ENCODE peak calls at places on chromosomes 2 and 18, in five cellular contexts. H is left ventricle myocardium inferior, P is HAP-1, W is cardiac muscle cell, E is IMR-90. K is an unnamed sample.
A peak's percentile ranks its signal among the peaks of the same experiment; 100 is the strongest.

GRCh38 chr2:25821225-25822056 is 56.8 kb downstream of the ASXL2 start:
- DNase-seq in H (no peak), P (no peak), W (peak; percentile 32), E (peak; percentile 20), K (peak; percentile 29)

GRCh38 chr18:65791753-65792152 is 40.9 kb downstream of the CDH7 start:
- DNase-seq in H (no peak), P (no peak), W (no peak), E (no peak), K (no peak)

GRCh38 chr2:171939058-171939753 is 16.9 kb downstream of the HAT1 start:
- DNase-seq in H (no peak), P (no peak), W (no peak), E (no peak), K (no peak)

GRCh38 chr2:120580709-120581108 is 155.0 kb upstream of the GLI2 start:
- DNase-seq in H (no peak), P (no peak), W (no peak), E (no peak), K (no peak)

GRCh38 chr18:7366597-7366996 is 135.7 kb downstream of the LRRC30 start:
- DNase-seq in H (no peak), P (no peak), W (no peak), E (no peak), K (no peak)

GRCh38 chr2:135212757-135213156 is 160.7 kb downstream of the RAB3GAP1 start:
- DNase-seq in H (no peak), P (peak; percentile 93), W (peak; percentile 32), E (peak; percentile 19), K (no peak)

GRCh38 chr2:241975593-241976284 is 106.2 kb downstream of the RTP5 start:
- DNase-seq in H (no peak), P (no peak), W (peak; percentile 31), E (no peak), K (no peak)

GRCh38 chr2:198004921-198005829 is 200.8 kb downstream of the PLCL1 start:
- DNase-seq in H (peak; percentile 22), P (no peak), W (no peak), E (no peak), K (no peak)

GRCh38 chr2:157842106-157842879 is 33.8 kb downstream of the ACVR1 start:
- DNase-seq in H (no peak), P (no peak), W (no peak), E (no peak), K (no peak)

DNA sequence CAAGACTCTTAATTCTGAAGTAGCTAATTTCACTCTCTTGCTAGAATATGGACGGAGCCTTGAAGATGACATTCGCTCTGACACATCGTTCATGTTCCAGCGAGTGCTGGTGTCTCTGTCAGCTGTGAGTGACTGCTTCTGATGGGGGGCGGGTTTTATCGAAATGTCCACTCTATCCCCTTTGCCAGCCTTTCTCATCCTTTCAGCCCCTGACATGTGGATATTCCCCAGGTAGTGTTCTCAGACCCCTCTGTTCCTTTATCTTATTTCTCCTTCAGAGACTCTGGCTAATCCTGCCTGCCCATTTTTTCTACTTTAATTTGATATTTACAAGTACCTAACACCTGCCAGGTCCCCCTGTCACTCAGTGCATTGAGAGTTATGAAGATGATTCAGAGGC is 18.9 kb upstream of the GMCL1 start:
- DNase-seq in H (no peak), P (no peak), W (no peak), E (no peak), K (no peak)
- H3K4me1 ChIP-seq in H (no peaks in the 10 kb centered on the region), P (no peaks in the 10 kb centered on the region), W (no peaks in the 10 kb centered on the region), E (no peaks in the 10 kb centered on the region), K (no peaks in the 10 kb centered on the region)

GRCh38 chr2:46074501-46074900 is 222.7 kb upstream of the EPAS1 start:
- DNase-seq in H (no peak), P (no peak), W (no peak), E (no peak), K (peak; percentile 23)
- H3K4me1 ChIP-seq in H (peaks cover 36% of the 10 kb centered on the region), P (no peaks in the 10 kb centered on the region), W (peaks cover 7% of the 10 kb centered on the region), E (peaks cover 26% of the 10 kb centered on the region), K (peaks cover 42% of the 10 kb centered on the region)

GRCh38 chr2:217930783-217931563 is 71.8 kb downstream of the TNS1 start:
- DNase-seq in H (peak; percentile 17), P (no peak), W (no peak), E (no peak), K (no peak)
- H3K4me1 ChIP-seq in H (peaks cover 100% of the 10 kb centered on the region), P (no peaks in the 10 kb centered on the region), W (peaks cover 33% of the 10 kb centered on the region), E (peaks cover 70% of the 10 kb centered on the region), K (no peaks in the 10 kb centered on the region)

GRCh38 chr2:39510087-39510486 is 73.0 kb upstream of the MAP4K3 start:
- DNase-seq in H (no peak), P (no peak), W (no peak), E (no peak), K (no peak)
- H3K4me1 ChIP-seq in H (peaks cover 82% of the 10 kb centered on the region), P (peaks cover 11% of the 10 kb centered on the region), W (peaks cover 17% of the 10 kb centered on the region), E (peaks cover 40% of the 10 kb centered on the region), K (peaks cover 19% of the 10 kb centered on the region)

DNA sequence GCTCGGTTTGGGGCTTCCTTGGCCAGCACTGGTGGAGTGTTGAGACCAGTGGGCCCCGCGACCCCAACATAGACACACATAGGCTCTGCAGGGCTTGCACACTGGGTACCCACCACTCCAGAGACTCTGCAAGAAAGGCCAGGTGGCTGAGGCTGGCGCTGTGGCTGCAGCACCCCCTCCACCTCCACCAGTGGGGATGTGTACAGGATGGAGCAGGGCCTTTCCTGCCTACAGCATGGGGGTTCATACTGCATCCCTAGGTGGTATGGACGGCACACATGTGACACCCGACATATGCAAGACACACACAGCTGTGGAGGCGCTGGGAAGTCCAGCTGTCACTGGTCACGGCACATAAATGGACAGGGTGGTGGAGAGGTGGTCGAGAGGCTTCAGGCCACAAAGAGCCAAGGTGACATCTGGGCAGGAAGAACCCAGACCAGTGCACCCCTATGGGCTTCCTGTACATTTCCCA is 1.3 kb downstream of the RNPEPL1 start:
- DNase-seq in H (peak; percentile 16), P (no peak), W (no peak), E (no peak), K (peak; percentile 48)
- H3K4me1 ChIP-seq in H (peaks cover 56% of the 10 kb centered on the region), P (peaks cover 21% of the 10 kb centered on the region), W (peaks cover 20% of the 10 kb centered on the region), E (peaks cover 35% of the 10 kb centered on the region), K (peaks cover 31% of the 10 kb centered on the region)